ENCODE peak calls at places on chromosomes 12 and 14, in six cellular contexts. G is OCI-LY7; V is heart right ventricle; B is naive thymus-derived CD4-positive, alpha-beta T cell; M is cardiac muscle cell; K is SK-N-SH. R is an unnamed sample. For H3K4me1, the result is how much of the 10 kb centered on the place peaks cover.

GRCh38 chr14:90697577-90698206 is 118.5 kb downstream of the TTC7B start:
- DNase-seq in V (peak), M (peak), K (peak), B (peak), G (peak), R (peak)

GRCh38 chr14:81534510-81535074 is 939 bp upstream of the SEL1L start:
- DNase-seq in K (no peak), M (no peak), B (no peak), G (no peak), V (no peak), R (no peak)

GRCh38 chr14:59067135-59067894 is 121.2 kb upstream of the DAAM1 start:
- DNase-seq in K (no peak), V (no peak), B (no peak), M (peak), G (peak), R (no peak)

GRCh38 chr12:131067993-131068942 is 114.6 kb downstream of the ADGRD1 start:
- DNase-seq in V (no peak), M (no peak), G (no peak), K (no peak), B (no peak), R (no peak)

GRCh38 chr14:60184597-60185555 is 19.7 kb upstream of the DHRS7 start:
- DNase-seq in G (peak), V (no peak), B (no peak), K (peak), M (peak), R (no peak)

GRCh38 chr14:23078692-23079116 is 16.2 kb downstream of the ACIN1 start:
- DNase-seq in B (no peak), G (no peak), K (no peak), M (peak), V (no peak), R (no peak)

GRCh38 chr12:132827763-132828703 is 636 bp downstream of the GOLGA3 start:
- DNase-seq in G (peak), K (no peak), V (peak), B (no peak), M (peak), R (no peak)

GRCh38 chr14:101559624-101560533 is 1.4 kb upstream of the DIO3 start:
- DNase-seq in M (peak), K (peak), B (no peak), G (no peak), V (no peak), R (no peak)

GRCh38 chr14:77059276-77059934 is 30.9 kb upstream of the IRF2BPL start:
- DNase-seq in G (no peak), M (peak), B (no peak), V (no peak), K (no peak), R (no peak)

GRCh38 chr14:105486974-105487448 is 325 bp downstream of the CRIP1 start:
- DNase-seq in B (peak), V (peak), K (no peak), M (no peak), G (no peak), R (no peak)
- H3K4me1 ChIP-seq in B (under half), V (half or more), K (half or more), M (half or more), G (under half), R (half or more)

DNA sequence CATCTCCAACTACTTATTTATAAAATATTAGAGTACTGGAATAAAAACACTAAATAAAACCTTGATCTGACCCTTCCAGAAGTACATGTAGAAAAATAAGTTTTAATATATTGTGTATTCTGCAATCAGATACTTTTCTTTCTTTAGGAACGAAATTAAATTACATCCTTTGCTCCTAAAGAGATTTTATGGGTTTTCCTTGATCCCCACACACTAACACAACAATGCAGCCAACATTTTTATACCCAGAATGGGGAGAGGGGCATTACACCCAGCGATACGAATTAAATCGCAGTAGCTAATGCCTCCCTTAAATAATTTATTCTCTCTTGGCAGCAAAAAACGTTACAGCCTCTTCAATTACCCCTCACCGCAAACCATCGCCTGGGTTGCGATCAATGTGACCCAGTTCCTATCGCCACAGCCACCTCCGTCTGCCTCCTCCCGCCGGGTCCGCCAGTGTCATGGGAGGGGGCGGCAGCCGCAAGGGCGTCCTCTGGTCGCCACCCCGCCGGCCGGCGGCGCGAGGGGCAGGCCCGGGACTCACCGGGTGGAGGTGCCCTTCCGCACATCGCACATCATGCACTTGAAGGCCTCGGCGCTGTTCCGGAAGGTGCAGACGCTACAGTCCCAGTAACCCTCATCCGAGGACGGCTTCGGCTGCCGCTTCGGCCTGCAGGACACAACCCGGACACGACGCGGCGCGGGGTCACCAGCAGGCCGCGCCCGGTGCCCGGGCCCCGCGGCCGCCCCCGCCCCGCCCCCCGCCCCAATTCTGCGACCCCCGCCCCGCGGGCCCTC is 796 bp downstream of the YAF2 start:
- DNase-seq in K (peak), B (peak), G (peak), V (peak), M (peak), R (no peak)
- H3K4me3 ChIP-seq in K (peak), B (peak), G (peak), V (peak), M (peak), R (peak)

GRCh38 chr12:124603143-124603542 is 35.7 kb upstream of the NCOR2 start:
- DNase-seq in K (peak), M (no peak), G (no peak), B (no peak), V (no peak), R (no peak)

GRCh38 chr12:124599074-124599999 is 31.9 kb upstream of the NCOR2 start:
- DNase-seq in B (no peak), V (no peak), G (no peak), K (no peak), M (peak), R (no peak)

GRCh38 chr12:124603910-124604775 is 36.7 kb upstream of the NCOR2 start:
- DNase-seq in V (no peak), M (no peak), G (no peak), K (peak), B (no peak), R (no peak)

GRCh38 chr12:124605150-124605549 is 37.7 kb upstream of the NCOR2 start:
- DNase-seq in V (no peak), G (no peak), K (no peak), M (no peak), B (no peak), R (no peak)

DNA sequence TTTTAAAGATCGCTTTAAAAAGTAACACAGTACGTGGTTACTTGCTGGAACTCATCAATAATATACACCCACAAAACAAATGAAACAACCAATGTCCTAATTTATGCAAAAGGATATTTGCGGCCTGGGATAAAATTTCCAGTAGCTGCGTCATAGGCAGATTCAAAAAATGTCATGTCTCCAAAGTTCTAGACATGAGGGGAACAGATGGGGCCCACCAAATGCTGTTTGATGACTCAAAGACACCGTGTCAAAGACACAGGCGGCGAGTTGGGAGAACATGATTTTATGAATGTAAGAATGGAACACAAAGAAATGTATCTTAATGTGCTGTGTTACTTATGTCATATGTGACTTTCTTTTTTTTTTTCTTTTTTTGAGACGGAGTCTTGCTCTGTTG is 34.3 kb upstream of the NCOR2 start:
- DNase-seq in B (no peak), M (no peak), V (no peak), G (no peak), K (no peak), R (no peak)
- H3K4me1 ChIP-seq in B (under half), M (under half), V (under half), G (under half), K (under half), R (under half)

GRCh38 chr14:36524874-36525745 is 5.1 kb upstream of the NKX2-1 start:
- DNase-seq in K (peak), M (peak), B (no peak), G (no peak), V (no peak), R (peak)
- H3K4me3 ChIP-seq in K (no peak), M (no peak), B (no peak), G (no peak), V (no peak), R (no peak)

R was measured in esophagus muscularis mucosa.